ENCODE peak calls at places on chromosomes 1 and 21, in four cellular contexts. A is fibroblast of the aortic adventitia, Y is cardiac fibroblast, T is NB4. B is an unnamed sample.

GRCh38 chr1:1758059-1758621 is 20.1 kb downstream of the NADK start:
- DNase-seq in A (no peak), Y (no peak), T (no peak), B (no peak)

GRCh38 chr1:18466676-18467075 is 14.1 kb upstream of the KLHDC7A start:
- DNase-seq in A (no peak), T (no peak), Y (no peak), B (no peak)

GRCh38 chr1:43934279-43934985 is 831 bp downstream of the ARTN start:
- DNase-seq in T (peak), A (peak), Y (peak), B (peak)

GRCh38 chr1:169484683-169485426 is 889 bp downstream of the SLC19A2 start:
- DNase-seq in T (peak), Y (peak), A (peak), B (no peak)

GRCh38 chr1:173422456-173422976 is 54.6 kb upstream of the PRDX6 start:
- DNase-seq in Y (no peak), T (peak), A (no peak), B (no peak)

GRCh38 chr21:39863111-39863510 is 4.1 kb upstream of the PCP4 start:
- DNase-seq in T (no peak), A (no peak), Y (no peak), B (no peak)

GRCh38 chr1:77680173-77680572 is 2.3 kb downstream of the ZZZ3 start:
- DNase-seq in T (peak), Y (peak), A (no peak), B (no peak)

GRCh38 chr1:90394247-90394646 is 322.9 kb downstream of the BARHL2 start:
- DNase-seq in T (peak), Y (no peak), A (no peak), B (no peak)

GRCh38 chr1:102970496-102971078 is 137.7 kb downstream of the COL11A1 start:
- DNase-seq in Y (peak), A (peak), T (peak), B (peak)

GRCh38 chr1:211944733-211945500 is 90.4 kb downstream of the INTS7 start:
- DNase-seq in T (no peak), Y (peak), A (peak), B (peak)

GRCh38 chr1:65965112-65965511 is 172.4 kb downstream of the PDE4B start:
- DNase-seq in Y (no peak), T (no peak), A (no peak), B (no peak)

GRCh38 chr1:52238887-52239707 is 97.2 kb downstream of the ZFYVE9 start:
- DNase-seq in A (peak), T (peak), Y (peak), B (no peak)

GRCh38 chr1:206029484-206029883 is 5.8 kb upstream of the CTSE start:
- DNase-seq in A (peak), Y (peak), T (no peak), B (no peak)

GRCh38 chr1:87370519-87370918 is 41.8 kb downstream of the LMO4 start:
- DNase-seq in Y (no peak), T (no peak), A (no peak), B (no peak)

GRCh38 chr1:27538793-27539192 is 48.8 kb upstream of the WASF2 start:
- DNase-seq in Y (peak), A (peak), T (peak), B (no peak)

GRCh38 chr21:41783476-41784150 is 16.8 kb upstream of the RIPK4 start:
- DNase-seq in A (peak), Y (no peak), T (no peak), B (no peak)

GRCh38 chr21:36540700-36541099 is 60.8 kb upstream of the CLDN14 start:
- DNase-seq in A (no peak), Y (no peak), T (no peak), B (no peak)

GRCh38 chr1:200423235-200423634 is 13.4 kb upstream of the ZNF281 start:
- DNase-seq in Y (no peak), T (no peak), A (no peak), B (no peak)

GRCh38 chr1:183032122-183032921 is 9.1 kb downstream of the LAMC1 start:
- DNase-seq in T (peak), Y (peak), A (no peak), B (no peak)

GRCh38 chr1:186308264-186309060 is 66.6 kb downstream of the TPR start:
- DNase-seq in Y (no peak), T (no peak), A (no peak), B (no peak)

GRCh38 chr1:12616709-12617373 is 1.2 kb downstream of the DHRS3 start:
- DNase-seq in Y (no peak), T (peak), A (no peak), B (peak)

GRCh38 chr1:205294175-205294913 is 27.2 kb downstream of the NUAK2 start:
- DNase-seq in A (peak), Y (peak), T (no peak), B (no peak)

GRCh38 chr1:177211231-177211630 is 40.5 kb downstream of the BRINP2 start:
- DNase-seq in A (no peak), T (peak), Y (peak), B (no peak)

GRCh38 chr1:156746716-156747631 is 4.5 kb downstream of the HDGF start:
- DNase-seq in T (peak), A (peak), Y (peak), B (peak)

GRCh38 chr1:228727682-228728171 is 7.6 kb upstream of the RHOU start:
- DNase-seq in Y (no peak), A (peak), T (no peak), B (no peak)

GRCh38 chr1:207565546-207566468 is 69.8 kb downstream of the CR1 start:
- DNase-seq in A (peak), T (peak), Y (peak), B (peak)

GRCh38 chr21:36791695-36792451 is 93.0 kb downstream of the SIM2 start:
- DNase-seq in A (no peak), T (no peak), Y (no peak), B (no peak)

GRCh38 chr1:62621907-62622306 is 24.6 kb downstream of the ANGPTL3 start:
- DNase-seq in T (peak), A (peak), Y (peak), B (no peak)

GRCh38 chr1:166975361-166976129 is at the start of gene ILDR2:
- DNase-seq in T (peak), Y (peak), A (peak), B (peak)

GRCh38 chr1:245823408-245824147 is 668.8 kb downstream of the KIF26B start:
- DNase-seq in A (no peak), T (no peak), Y (no peak), B (no peak)

GRCh38 chr1:186330758-186331157 is 44.3 kb downstream of the TPR start:
- DNase-seq in A (no peak), Y (peak), T (peak), B (no peak)

GRCh38 chr1:6274622-6275139 is 13.8 kb upstream of the GPR153 start:
- DNase-seq in Y (no peak), T (no peak), A (no peak), B (no peak)

GRCh38 chr1:63423649-63424048 is 56.2 kb downstream of the ALG6 start:
- DNase-seq in A (no peak), T (no peak), Y (no peak), B (no peak)

GRCh38 chr1:183723571-183723970 is 70.5 kb upstream of the APOBEC4 start:
- DNase-seq in A (no peak), Y (no peak), T (no peak), B (no peak)

GRCh38 chr1:41275831-41276230 is 33.7 kb upstream of the SCMH1 start:
- DNase-seq in A (no peak), Y (no peak), T (no peak), B (no peak)

GRCh38 chr1:4689271-4689935 is 35.0 kb downstream of the AJAP1 start:
- DNase-seq in T (no peak), Y (no peak), A (no peak), B (no peak)

DNA sequence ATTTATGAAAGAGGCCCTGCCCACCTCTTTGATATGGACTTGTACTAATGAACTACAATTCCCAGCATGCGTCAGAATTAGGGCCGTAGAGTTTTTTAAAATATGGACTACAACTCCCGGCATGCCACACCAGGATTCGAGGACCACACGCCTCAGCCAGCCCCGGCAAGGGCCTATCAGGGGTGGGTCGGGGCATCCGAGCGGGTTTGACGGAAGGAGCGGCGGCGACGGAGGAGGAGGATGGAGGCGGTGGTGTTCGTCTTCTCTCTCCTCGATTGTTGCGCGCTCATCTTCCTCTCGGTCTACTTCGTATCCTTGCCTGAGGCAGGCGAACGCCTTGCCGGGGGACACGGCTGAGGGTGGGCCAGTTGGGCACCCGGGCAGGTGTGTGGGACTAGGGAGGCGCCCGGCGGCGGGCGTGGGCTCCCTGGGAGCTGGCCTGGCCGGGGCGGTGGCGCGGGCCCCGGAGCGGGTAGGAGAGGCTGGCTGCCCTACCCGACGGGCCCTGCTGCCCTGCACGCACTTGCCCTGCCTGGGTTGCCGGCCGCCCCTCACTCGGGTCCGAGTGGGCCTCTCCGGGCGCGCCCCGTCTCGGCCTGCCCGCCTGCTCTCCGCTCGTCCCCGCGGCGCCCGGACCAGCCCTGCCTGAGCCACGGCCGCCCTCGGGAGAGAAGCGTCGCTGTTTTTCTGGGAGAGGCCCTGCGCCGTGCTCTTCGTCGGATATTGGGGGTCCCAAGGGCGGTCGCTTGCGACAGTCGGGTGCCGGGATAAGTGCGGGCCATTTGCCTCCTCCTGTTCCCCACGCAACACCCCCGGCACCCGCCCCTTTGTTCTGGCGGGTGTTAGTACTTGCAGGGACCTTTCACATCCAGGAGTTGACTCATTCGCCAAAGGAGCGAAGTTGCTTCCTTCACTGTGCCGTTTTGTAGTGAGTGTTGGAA is at the start of gene CNIH4:
- DNase-seq in A (peak), T (peak), Y (peak), B (peak)
- TF ChIP-seq CTCF in A (no peak), T (no peak), Y (no peak), B (no peak)

GRCh38 chr1:247857069-247857985 is at the start of gene TRIM58:
- DNase-seq in T (peak), Y (peak), A (no peak), B (peak)
- TF ChIP-seq CTCF in T (peak), Y (no peak), A (no peak), B (peak)

GRCh38 chr1:35192056-35192852 is 691 bp downstream of the SFPQ start:
- DNase-seq in T (peak), Y (peak), A (peak), B (peak)
- TF ChIP-seq CTCF in T (no peak), Y (no peak), A (no peak), B (no peak)

GRCh38 chr21:46603228-46603627 is 1.7 kb downstream of the S100B start:
- DNase-seq in T (no peak), Y (no peak), A (peak), B (no peak)
- TF ChIP-seq CTCF in T (no peak), Y (no peak), A (no peak), B (no peak)

DNA sequence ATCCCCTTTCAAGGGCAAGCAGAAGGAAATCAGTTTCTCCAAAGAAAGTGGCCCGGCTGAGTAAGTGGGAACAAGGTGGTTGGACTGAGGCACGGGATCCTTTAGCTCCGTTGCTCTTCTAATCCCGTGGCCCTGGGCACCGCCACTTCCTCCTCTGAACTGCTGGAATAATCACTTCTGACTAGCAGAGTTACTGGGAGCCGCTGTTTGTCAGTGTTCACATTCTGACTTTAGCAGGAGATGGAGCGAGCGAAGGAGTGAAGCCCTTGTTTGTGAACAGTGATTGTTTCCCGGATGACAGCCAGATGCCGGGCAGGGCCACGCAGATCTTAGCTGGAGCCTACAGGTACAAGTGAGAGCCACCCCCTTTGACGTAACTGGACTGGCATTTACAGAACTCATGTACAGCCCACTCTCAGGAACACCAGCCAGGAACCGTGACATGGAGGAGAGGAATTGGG is 1.3 kb upstream of the ZNF496 start:
- DNase-seq in Y (peak), A (peak), T (peak), B (no peak)
- TF ChIP-seq CTCF in Y (no peak), A (no peak), T (no peak), B (no peak)

GRCh38 chr1:113901171-113901570 is 3.4 kb downstream of the AP4B1 start:
- DNase-seq in A (no peak), T (no peak), Y (no peak), B (no peak)

GRCh38 chr1:113904674-113905434 is at the start of the genes AP4B1 and DCLRE1B:
- DNase-seq in A (peak), Y (peak), T (peak), B (peak)

GRCh38 chr1:113904292-113904673 is 316 bp downstream of the AP4B1 start:
- DNase-seq in A (no peak), Y (no peak), T (no peak), B (no peak)

GRCh38 chr1:113903496-113904291 is 905 bp downstream of the AP4B1 start:
- DNase-seq in A (peak), T (peak), Y (peak), B (no peak)

DNA sequence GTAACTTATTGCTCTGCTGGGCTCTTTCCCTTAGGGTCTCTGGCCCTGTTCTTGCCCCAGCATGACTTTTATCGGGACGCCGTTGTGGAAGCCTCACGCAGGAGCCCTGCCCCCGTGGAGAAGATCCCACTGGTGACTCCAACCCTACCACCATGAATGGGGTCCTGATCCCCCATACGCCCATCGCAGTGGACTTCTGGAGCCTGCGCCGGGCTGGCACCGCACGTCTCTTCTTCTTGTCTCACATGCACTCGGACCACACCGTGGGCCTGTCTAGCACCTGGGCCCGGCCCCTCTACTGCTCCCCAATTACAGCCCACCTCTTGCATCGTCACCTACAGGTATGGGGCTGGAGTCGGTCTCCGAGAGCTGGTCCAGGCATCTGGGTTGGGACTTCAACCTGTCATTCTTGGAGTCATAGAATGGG is 322 bp downstream of the DCLRE1B start:
- DNase-seq in A (peak), Y (no peak), T (peak), B (peak)
- TF ChIP-seq CTCF in A (no peak), Y (no peak), T (no peak), B (no peak)

DNA sequence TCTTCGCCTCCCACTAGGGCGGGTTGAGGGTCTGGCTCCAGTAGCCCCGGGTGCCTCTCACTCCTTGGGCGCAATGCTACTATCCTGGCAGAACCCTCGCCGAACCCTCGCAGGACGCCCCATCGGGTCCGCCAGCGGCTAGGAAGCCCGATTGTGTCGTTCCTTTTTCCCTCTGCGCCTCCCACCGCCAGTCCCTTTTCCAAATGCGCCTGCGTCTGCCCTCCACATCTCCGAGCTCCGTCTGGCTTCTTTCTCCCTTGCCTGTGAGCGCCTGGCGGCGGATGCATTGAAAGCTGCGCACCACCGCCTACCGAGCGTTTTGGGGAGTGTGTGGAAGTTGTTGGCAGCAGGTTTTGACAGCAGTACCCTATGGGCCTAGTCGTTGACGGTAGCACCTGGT is 1.0 kb upstream of the DIRAS3 start:
- DNase-seq in A (peak), Y (peak), T (no peak), B (peak)
- TF ChIP-seq CTCF in A (peak), Y (peak), T (no peak), B (no peak)

GRCh38 chr1:45522324-45523104 is 830 bp upstream of the PRDX1 start:
- DNase-seq in T (no peak), Y (peak), A (no peak), B (no peak)

GRCh38 chr1:45516465-45516864 is 5.2 kb downstream of the PRDX1 start:
- DNase-seq in T (no peak), Y (no peak), A (no peak), B (no peak)

GRCh38 chr1:45526135-45526644 is 4.5 kb upstream of the PRDX1 start:
- DNase-seq in T (no peak), Y (no peak), A (no peak), B (no peak)

GRCh38 chr1:45518910-45519309 is 2.8 kb downstream of the PRDX1 start:
- DNase-seq in T (no peak), A (no peak), Y (no peak), B (no peak)

DNA sequence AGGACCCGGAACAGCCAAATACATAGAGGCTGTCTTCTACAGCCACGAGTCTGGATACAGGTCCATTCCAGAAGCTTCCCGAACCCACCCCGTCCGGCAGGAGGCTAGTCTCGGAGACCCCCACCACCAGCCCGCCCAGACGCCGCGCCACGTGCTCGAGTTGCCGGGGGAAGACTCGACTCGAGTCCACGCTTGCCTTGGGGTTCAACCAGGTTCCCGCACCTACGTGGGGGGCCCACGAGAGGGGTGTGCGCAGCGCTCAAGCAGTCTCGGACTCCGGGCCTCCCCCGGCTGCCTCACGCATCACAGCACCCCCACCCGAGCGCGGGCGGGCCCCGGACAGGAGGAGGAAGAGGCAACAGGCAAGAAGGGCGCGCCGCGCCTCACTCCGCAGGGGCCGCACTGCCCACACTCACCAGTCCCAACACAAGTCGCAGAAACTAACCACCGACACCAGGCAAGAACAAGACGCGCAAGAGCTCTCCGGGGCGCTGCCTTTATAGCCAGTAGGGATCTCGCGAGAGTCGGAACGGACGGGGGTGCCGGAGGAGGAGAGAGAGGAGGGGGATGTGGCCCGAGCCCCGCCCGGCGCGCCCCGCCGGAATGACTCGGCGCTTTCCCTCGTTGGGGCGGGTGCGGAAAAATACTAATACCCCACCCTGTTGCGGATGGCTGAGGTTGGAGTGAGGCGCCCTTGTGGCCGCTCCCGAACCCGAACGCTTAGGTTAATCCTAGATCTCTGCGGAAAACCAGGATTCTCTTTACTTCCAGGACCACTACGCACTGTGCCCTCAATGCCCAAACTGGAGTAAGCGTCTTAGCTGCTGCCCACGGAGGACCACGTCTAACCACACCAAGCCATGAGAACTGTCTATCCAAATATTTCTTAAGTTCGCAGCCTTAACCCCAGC is at the start of gene PRDX1:
- DNase-seq in A (peak), T (peak), Y (peak), B (peak)
- TF ChIP-seq CTCF in A (peak), T (no peak), Y (peak), B (no peak)

B was measured in endothelial cell.